ENCODE peak calls at places on chromosomes 12 and 14, in five cellular contexts. I is GM06990; R is omental fat pad; H is activated naive CD4-positive, alpha-beta T cell; M is activated T-cell treated with anti-CD3 and anti-CD28 coated beads for 24 hours. K is an unnamed sample.

GRCh38 chr14:56782701-56783100 is 27.6 kb downstream of the OTX2 start:
- DNase-seq in M (no peak), I (no peak), H (no peak), R (no peak), K (no peak)

GRCh38 chr12:78442454-78442801 is 422.1 kb upstream of the SYT1 start:
- DNase-seq in H (no peak), M (no peak), I (no peak), R (no peak), K (no peak)

GRCh38 chr12:33628087-33628486 is 188.5 kb upstream of the SYT10 start:
- DNase-seq in M (no peak), I (no peak), R (no peak), H (no peak), K (no peak)

GRCh38 chr12:99824900-99825562 is 159.7 kb downstream of the ANKS1B start:
- DNase-seq in M (no peak), H (no peak), R (no peak), I (no peak), K (no peak)

GRCh38 chr12:69595689-69596088 is 10.4 kb downstream of the CCT2 start:
- DNase-seq in H (no peak), M (no peak), R (no peak), I (no peak), K (no peak)

GRCh38 chr12:98211914-98212695 is 303.3 kb upstream of the TMPO start:
- DNase-seq in M (no peak), R (no peak), I (no peak), H (no peak), K (no peak)

GRCh38 chr12:14167005-14167628 is 185.7 kb upstream of the GRIN2B start:
- DNase-seq in I (no peak), H (no peak), M (peak), R (no peak), K (peak)

GRCh38 chr14:100059433-100059781 is 5.8 kb upstream of the EVL start:
- DNase-seq in I (no peak), R (no peak), M (no peak), H (no peak), K (no peak)

GRCh38 chr14:51636109-51636508 is 15.6 kb upstream of the FRMD6 start:
- DNase-seq in I (no peak), H (no peak), R (no peak), M (no peak), K (no peak)

GRCh38 chr14:105059035-105059916 is 6.0 kb downstream of the GPR132 start:
- DNase-seq in M (peak), R (no peak), I (no peak), H (peak), K (no peak)

GRCh38 chr12:111269688-111270087 is 99.2 kb downstream of the PHETA1 start:
- DNase-seq in H (no peak), M (no peak), R (no peak), I (no peak), K (no peak)

GRCh38 chr14:54338696-54339317 is 58.0 kb upstream of the CDKN3 start:
- DNase-seq in H (no peak), M (no peak), R (no peak), I (no peak), K (no peak)

GRCh38 chr12:12008931-12009611 is 61.7 kb upstream of the BCL2L14 start:
- DNase-seq in M (no peak), R (no peak), I (peak), H (peak), K (peak)

GRCh38 chr14:69863083-69863482 is 16.1 kb upstream of the SMOC1 start:
- DNase-seq in I (no peak), H (no peak), R (no peak), M (no peak), K (no peak)

GRCh38 chr12:46557539-46558373 is 185.2 kb upstream of the SLC38A2 start:
- DNase-seq in R (no peak), H (no peak), M (no peak), I (no peak), K (no peak)

K was measured in ecto neural progenitor cell.